ENCODE peak calls at places on chromosome 10, in nine cellular contexts. S is stimulated activated effector memory CD8-positive, alpha-beta T cell treated with anti-CD3 and anti-CD28 coated beads, Interleukin-12 subunit alpha, Interleukin-12 subunit beta, amount 100 ng/mL, for 72 hours; I is central memory CD4-positive, alpha-beta T cell; E is activated T-cell treated with anti-CD3 and anti-CD28 coated beads, Interleukin-2, amount 50 U/mL, for 72 hours; Q is thoracic aorta; B is Caki2; R is KBM-7; F is chondrocyte; P is smooth muscle cell of the brain vasculature. G is an unnamed sample.

GRCh38 chr10:116708386-116708785 is 34.0 kb downstream of the HSPA12A start:
- DNase-seq in R (no peak), S (no peak), Q (no peak), P (no peak), F (no peak), E (no peak), I (no peak), B (peak; percentile 58), G (no peak)

GRCh38 chr10:133243593-133243992 is 5.9 kb downstream of the VENTX start:
- DNase-seq in P (no peak), Q (no peak), B (no peak), E (no peak), S (no peak), I (no peak), F (no peak), R (no peak), G (no peak)

GRCh38 chr10:104247513-104248146 is 7.1 kb upstream of the GSTO1 start:
- DNase-seq in F (no peak), I (no peak), E (no peak), P (no peak), Q (no peak), B (no peak), R (peak; percentile 50), S (no peak), G (no peak)

GRCh38 chr10:97676770-97677581 is 10.1 kb downstream of the AVPI1 start:
- DNase-seq in S (peak; percentile 59), I (peak; percentile 53), P (no peak), E (peak; percentile 32), Q (no peak), F (no peak), B (peak; percentile 37), R (peak; percentile 42), G (no peak)

GRCh38 chr10:34941471-34942357 is 126.6 kb upstream of the PARD3 start:
- DNase-seq in Q (no peak), P (no peak), B (no peak), I (no peak), R (no peak), F (peak; percentile 59), S (no peak), E (no peak), G (no peak)

GRCh38 chr10:12875100-12875499 is 126.4 kb downstream of the CCDC3 start:
- DNase-seq in F (no peak), S (no peak), Q (no peak), P (no peak), R (no peak), B (no peak), E (no peak), I (no peak), G (no peak)

GRCh38 chr10:29613791-29614190 is 21.0 kb downstream of the SVIL start:
- DNase-seq in F (no peak), B (no peak), P (no peak), I (no peak), S (no peak), Q (no peak), R (no peak), E (no peak), G (no peak)

GRCh38 chr10:91410638-91411367 is 659 bp downstream of the HECTD2 start:
- DNase-seq in F (no peak), I (no peak), P (no peak), S (no peak), R (no peak), E (peak; percentile 19), B (no peak), Q (no peak), G (no peak)

G was measured in right atrium auricular region.